ENCODE peak calls at places on chromosomes 5 and 9, in eight cellular contexts. D is fibroblast of lung, V is IMR-90, N is body of pancreas, M is H9, I is mucosa of descending colon, Q is breast epithelium, U is psoas muscle. E is an unnamed sample.
A peak's percentile ranks its signal among the peaks of the same experiment; 100 is the strongest.

GRCh38 chr9:138100711-138101349 is 223.2 kb downstream of the CACNA1B start:
- DNase-seq in D (no peak), V (no peak), N (no peak), M (peak; percentile 44), I (no peak), Q (no peak), U (no peak), E (no peak)

GRCh38 chr9:72129271-72130156 is 19.7 kb upstream of the GDA start:
- DNase-seq in D (no peak), V (no peak), N (peak; percentile 36), M (no peak), I (no peak), Q (no peak), U (no peak), E (peak; percentile 42)

GRCh38 chr9:126398403-126399058 is 71.9 kb downstream of the MVB12B start:
- DNase-seq in D (peak; percentile 51), V (peak; percentile 52), N (peak; percentile 80), M (peak; percentile 80), I (peak; percentile 91), Q (peak; percentile 83), U (peak; percentile 79), E (peak; percentile 84)

GRCh38 chr5:6633469-6634326 is 458 bp downstream of the SRD5A1 start:
- DNase-seq in D (peak; percentile 5), V (peak; percentile 22), N (no peak), M (peak; percentile 56), I (no peak), Q (no peak), U (no peak), E (no peak)

GRCh38 chr9:128892223-128892892 is 10.4 kb downstream of the LRRC8A start:
- DNase-seq in D (peak; percentile 94), V (peak; percentile 81), N (peak; percentile 71), M (no peak), I (peak; percentile 87), Q (peak; percentile 92), U (peak; percentile 87), E (no peak)

GRCh38 chr9:38259519-38260218 is 132.8 kb upstream of the ALDH1B1 start:
- DNase-seq in D (no peak), V (no peak), N (no peak), M (no peak), I (no peak), Q (no peak), U (no peak), E (no peak)

GRCh38 chr5:64947031-64947430 is 178.3 kb downstream of the CWC27 start:
- DNase-seq in D (no peak), V (peak; percentile 55), N (no peak), M (no peak), I (no peak), Q (no peak), U (no peak), E (no peak)

GRCh38 chr5:140977003-140977402 is 10.7 kb downstream of the PCDHAC2 start:
- DNase-seq in D (peak; percentile 59), V (no peak), N (no peak), M (no peak), I (no peak), Q (no peak), U (no peak), E (no peak)

GRCh38 chr9:123318192-123318591 is 37.8 kb upstream of the CRB2 start:
- DNase-seq in D (no peak), V (no peak), N (no peak), M (no peak), I (no peak), Q (no peak), U (no peak), E (no peak)

GRCh38 chr9:135960328-135961276 is 571 bp downstream of the UBAC1 start:
- DNase-seq in D (no peak), V (no peak), N (no peak), M (no peak), I (peak; percentile 51), Q (no peak), U (no peak), E (no peak)

GRCh38 chr9:112881366-112881765 is 9.3 kb downstream of the SLC46A2 start:
- DNase-seq in D (peak; percentile 33), V (peak; percentile 81), N (no peak), M (no peak), I (no peak), Q (no peak), U (no peak), E (no peak)

GRCh38 chr9:73869261-73869660 is 627.9 kb upstream of the RORB start:
- DNase-seq in D (peak; percentile 0), V (no peak), N (no peak), M (no peak), I (no peak), Q (no peak), U (no peak), E (no peak)

DNA sequence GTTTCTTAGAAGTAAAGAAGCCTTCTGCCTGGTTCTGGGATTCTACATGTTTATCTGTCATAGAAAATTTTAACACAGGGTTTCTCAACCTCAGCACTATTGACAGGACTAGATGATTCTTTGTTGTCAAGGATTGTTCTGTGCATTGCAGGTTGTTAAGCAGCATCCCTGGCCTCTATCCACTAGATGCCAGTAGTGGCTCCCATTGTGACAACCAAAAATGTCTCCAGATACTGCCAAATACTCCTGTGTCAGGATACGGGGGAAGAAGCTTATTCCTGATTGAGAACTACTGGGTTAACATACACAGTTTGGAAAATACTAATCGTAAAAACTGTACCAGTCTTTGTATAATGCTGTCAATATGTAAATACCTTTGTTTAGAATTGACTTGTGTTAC is 167.1 kb downstream of the NIPBL start:
- DNase-seq in D (no peak), V (no peak), N (no peak), M (peak; percentile 28), I (no peak), Q (no peak), U (no peak), E (peak; percentile 48)
- TF ChIP-seq CTCF in D (no peak), V (no peak), N (no peak), M (peak; percentile 54), I (no peak), Q (no peak), U (no peak), E (no peak)

DNA sequence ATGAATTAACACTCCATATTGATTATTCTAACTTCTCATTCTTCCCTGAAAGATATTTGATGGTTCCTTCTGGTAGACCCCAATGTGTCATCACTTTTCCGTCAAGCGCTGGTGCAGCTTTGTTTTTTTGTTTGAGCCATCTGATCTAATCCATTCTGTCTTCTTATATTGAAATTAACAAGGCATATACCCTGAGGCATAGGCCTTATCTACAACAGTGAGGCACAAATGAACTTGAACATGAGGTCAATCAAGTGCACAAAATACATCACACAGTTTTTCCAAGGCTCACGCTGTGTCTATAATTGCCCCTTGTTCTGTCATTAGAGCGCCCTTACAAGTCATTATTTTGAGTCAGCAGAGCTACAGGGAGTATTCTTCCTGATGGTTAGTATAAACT is 406.6 kb downstream of the MAT2B start:
- DNase-seq in D (no peak), V (no peak), N (no peak), M (no peak), I (no peak), Q (no peak), U (no peak), E (no peak)
- H3K4me1 ChIP-seq in D (no peaks in the 10 kb centered on the region), V (peaks cover 8% of the 10 kb centered on the region), N (no peaks in the 10 kb centered on the region), M (peaks cover 4% of the 10 kb centered on the region), I (peaks cover 13% of the 10 kb centered on the region), Q (no peaks in the 10 kb centered on the region), U (no peaks in the 10 kb centered on the region), E (peaks cover 14% of the 10 kb centered on the region)

DNA sequence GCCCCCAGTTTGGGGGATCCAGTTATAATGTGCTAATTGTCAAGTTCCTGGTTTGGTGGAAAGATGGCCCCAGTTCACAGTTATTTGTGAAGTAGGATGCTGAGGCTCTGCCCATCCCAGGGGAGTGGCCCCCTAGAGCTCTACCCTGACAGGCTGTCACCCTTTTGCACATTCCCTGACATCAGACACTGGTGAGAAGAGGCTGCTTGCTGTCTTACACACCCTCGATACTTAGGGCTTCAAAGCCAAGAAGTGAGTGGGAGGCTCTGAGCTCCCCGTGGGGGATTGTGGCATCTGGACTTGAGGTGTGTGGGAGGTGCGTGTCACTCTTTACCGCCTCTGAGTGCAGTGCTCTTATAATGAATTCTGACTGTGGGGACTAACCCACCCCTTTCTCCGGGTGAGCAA is 168.5 kb downstream of the DOCK2 start:
- DNase-seq in D (no peak), V (peak; percentile 61), N (no peak), M (peak; percentile 45), I (no peak), Q (no peak), U (no peak), E (no peak)
- TF ChIP-seq CTCF in D (no peak), V (no peak), N (no peak), M (peak; percentile 48), I (no peak), Q (no peak), U (no peak), E (no peak)

GRCh38 chr5:137015540-137016116 is 483.5 kb downstream of the SPOCK1 start:
- DNase-seq in D (no peak), V (no peak), N (no peak), M (no peak), I (no peak), Q (no peak), U (no peak), E (no peak)
- H3K4me1 ChIP-seq in D (no peaks in the 10 kb centered on the region), V (no peaks in the 10 kb centered on the region), N (no peaks in the 10 kb centered on the region), M (no peaks in the 10 kb centered on the region), I (no peaks in the 10 kb centered on the region), Q (no peaks in the 10 kb centered on the region), U (no peaks in the 10 kb centered on the region), E (no peaks in the 10 kb centered on the region)

DNA sequence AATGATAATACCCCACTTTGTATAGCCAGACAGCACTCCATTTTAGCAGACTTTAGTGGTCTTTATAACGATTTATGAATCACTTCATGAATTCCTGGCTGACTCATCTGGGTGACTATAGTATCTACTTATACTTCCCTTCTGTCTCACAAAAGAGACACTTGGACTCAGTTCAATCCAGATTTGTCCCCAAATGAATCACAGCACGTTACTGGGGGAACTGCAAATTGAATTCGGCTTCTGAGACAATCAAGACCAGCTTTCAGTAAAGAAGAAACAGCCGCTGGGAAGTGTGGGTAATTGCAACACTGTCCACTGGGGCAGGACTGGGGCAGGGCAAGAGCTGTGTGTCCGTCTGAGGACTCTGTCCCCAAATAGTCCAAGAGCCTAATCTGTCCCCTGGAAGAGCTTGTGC is 337.3 kb upstream of the RFX3 start:
- DNase-seq in D (peak; percentile 61), V (peak; percentile 92), N (no peak), M (no peak), I (no peak), Q (no peak), U (no peak), E (no peak)
- TF ChIP-seq CTCF in D (no peak), V (no peak), N (no peak), M (no peak), I (no peak), Q (no peak), U (no peak), E (no peak)

GRCh38 chr5:152104211-152104610 is 179.6 kb upstream of the GLRA1 start:
- DNase-seq in D (no peak), V (no peak), N (no peak), M (no peak), I (no peak), Q (no peak), U (no peak), E (no peak)
- H3K4me1 ChIP-seq in D (no peaks in the 10 kb centered on the region), V (no peaks in the 10 kb centered on the region), N (no peaks in the 10 kb centered on the region), M (no peaks in the 10 kb centered on the region), I (no peaks in the 10 kb centered on the region), Q (no peaks in the 10 kb centered on the region), U (no peaks in the 10 kb centered on the region), E (no peaks in the 10 kb centered on the region)

GRCh38 chr5:11801061-11801460 is 103.2 kb downstream of the CTNND2 start:
- DNase-seq in D (no peak), V (no peak), N (no peak), M (no peak), I (no peak), Q (no peak), U (no peak), E (no peak)
- TF ChIP-seq CTCF in D (no peak), V (no peak), N (no peak), M (no peak), I (no peak), Q (no peak), U (no peak), E (no peak)

GRCh38 chr5:172007795-172008465 is 1.5 kb upstream of the FBXW11 start:
- DNase-seq in D (peak; percentile 23), V (peak; percentile 64), N (no peak), M (peak; percentile 30), I (peak; percentile 29), Q (no peak), U (no peak), E (no peak)
- H3K4me1 ChIP-seq in D (peaks cover 3% of the 10 kb centered on the region), V (peaks cover 4% of the 10 kb centered on the region), N (peaks cover 24% of the 10 kb centered on the region), M (peaks cover 11% of the 10 kb centered on the region), I (peaks cover 8% of the 10 kb centered on the region), Q (no peaks in the 10 kb centered on the region), U (peaks cover 34% of the 10 kb centered on the region), E (peaks cover 32% of the 10 kb centered on the region)

E was measured in Caco-2.